ENCODE peak calls at places on chromosomes 6 and 20, in eight cellular contexts. K is CD8-positive, alpha-beta T cell; F is upper lobe of left lung; X is suprapubic skin; M is left ventricle myocardium inferior; E is breast epithelium; I is psoas muscle; C is kidney. Z is an unnamed sample. For H3K4me1 and H3K36me3, the result is how much of the 10 kb centered on the place peaks cover.

GRCh38 chr20:35908007-35908406 is 46.3 kb downstream of the SCAND1 start:
- DNase-seq in K (no peak), F (no peak), X (no peak), M (no peak), E (no peak), I (no peak), C (no peak), Z (no peak)

GRCh38 chr6:152124432-152125074 is 317.1 kb downstream of the ESR1 start:
- DNase-seq in K (no peak), F (no peak), X (no peak), M (no peak), E (no peak), I (no peak), C (no peak), Z (no peak)

GRCh38 chr6:33211136-33211535 is 2.8 kb downstream of the RING1 start:
- DNase-seq in K (no peak), F (no peak), X (peak), M (no peak), E (no peak), I (no peak), C (no peak), Z (no peak)

GRCh38 chr6:84779380-84779779 is 15.0 kb upstream of the TBX18 start:
- DNase-seq in K (no peak), F (no peak), X (no peak), M (no peak), E (no peak), I (no peak), C (no peak), Z (no peak)

GRCh38 chr6:108441141-108441540 is 119.6 kb upstream of the FOXO3 start:
- DNase-seq in K (no peak), F (no peak), X (no peak), M (no peak), E (no peak), I (no peak), C (no peak), Z (no peak)

GRCh38 chr6:113645576-113645970 is 211.6 kb upstream of the MARCKS start:
- DNase-seq in K (no peak), F (no peak), X (no peak), M (no peak), E (no peak), I (no peak), C (no peak), Z (no peak)

GRCh38 chr20:58235010-58235409 is 6.6 kb upstream of the ANKRD60 start:
- DNase-seq in K (no peak), F (no peak), X (no peak), M (no peak), E (no peak), I (no peak), C (no peak), Z (no peak)

GRCh38 chr20:23024701-23025100 is 10.4 kb upstream of the SSTR4 start:
- DNase-seq in K (no peak), F (no peak), X (no peak), M (no peak), E (no peak), I (no peak), C (no peak), Z (no peak)

GRCh38 chr6:24890471-24890870 is 45.3 kb downstream of the RIPOR2 start:
- DNase-seq in K (no peak), F (no peak), X (no peak), M (no peak), E (no peak), I (no peak), C (no peak), Z (no peak)

GRCh38 chr6:14502551-14502950 is 385.0 kb downstream of the CD83 start:
- DNase-seq in K (no peak), F (no peak), X (no peak), M (no peak), E (no peak), I (no peak), C (no peak), Z (no peak)

GRCh38 chr6:157632821-157633220 is 190.2 kb upstream of the SNX9 start:
- DNase-seq in K (no peak), F (no peak), X (no peak), M (no peak), E (no peak), I (no peak), C (no peak), Z (no peak)

GRCh38 chr20:7772376-7772775 is 167.9 kb downstream of the HAO1 start:
- DNase-seq in K (no peak), F (no peak), X (no peak), M (peak), E (no peak), I (no peak), C (no peak), Z (no peak)

GRCh38 chr20:64030371-64031134 is 5.4 kb upstream of the C20orf204 start:
- DNase-seq in K (no peak), F (no peak), X (no peak), M (no peak), E (no peak), I (no peak), C (no peak), Z (no peak)

GRCh38 chr6:105270511-105270910 is 90.7 kb upstream of the POPDC3 start:
- DNase-seq in K (no peak), F (no peak), X (no peak), M (no peak), E (no peak), I (no peak), C (no peak), Z (no peak)

GRCh38 chr6:167275436-167275835 is 15.7 kb upstream of the UNC93A start:
- DNase-seq in K (no peak), F (no peak), X (no peak), M (no peak), E (no peak), I (no peak), C (no peak), Z (no peak)

GRCh38 chr20:56463428-56463827 is 5.0 kb upstream of the RTF2 start:
- DNase-seq in K (no peak), F (no peak), X (no peak), M (no peak), E (no peak), I (no peak), C (no peak), Z (no peak)

GRCh38 chr6:166400181-166400580 is 17.4 kb upstream of the MPC1 start:
- DNase-seq in K (no peak), F (no peak), X (no peak), M (no peak), E (no peak), I (no peak), C (no peak), Z (no peak)

GRCh38 chr6:68197356-68197755 is 437.7 kb upstream of the ADGRB3 start:
- DNase-seq in K (no peak), F (no peak), X (no peak), M (no peak), E (no peak), I (no peak), C (no peak), Z (no peak)

GRCh38 chr6:74549746-74550145 is 656.1 kb downstream of the COL12A1 start:
- DNase-seq in K (no peak), F (no peak), X (no peak), M (no peak), E (no peak), I (no peak), C (no peak), Z (no peak)

GRCh38 chr20:38863024-38863851 is 57.7 kb downstream of the PPP1R16B start:
- DNase-seq in K (no peak), F (no peak), X (no peak), M (no peak), E (no peak), I (no peak), C (no peak), Z (no peak)

GRCh38 chr6:157266274-157267101 is 56.8 kb downstream of the TMEM242 start:
- DNase-seq in K (no peak), F (no peak), X (peak), M (no peak), E (no peak), I (no peak), C (no peak), Z (no peak)

GRCh38 chr6:149452062-149452939 is 32.5 kb downstream of the ZC3H12D start:
- DNase-seq in K (no peak), F (no peak), X (no peak), M (no peak), E (no peak), I (no peak), C (no peak), Z (no peak)

GRCh38 chr6:3773696-3774298 is 22.3 kb upstream of the PXDC1 start:
- DNase-seq in K (no peak), F (no peak), X (no peak), M (peak), E (no peak), I (no peak), C (no peak), Z (no peak)

GRCh38 chr20:47784256-47784598 is 1.1 kb downstream of the SULF2 start:
- DNase-seq in K (no peak), F (no peak), X (no peak), M (no peak), E (no peak), I (no peak), C (no peak), Z (no peak)

GRCh38 chr20:47784599-47785320 is 521 bp downstream of the SULF2 start:
- DNase-seq in K (no peak), F (no peak), X (no peak), M (peak), E (no peak), I (peak), C (peak), Z (no peak)

GRCh38 chr20:47786763-47787107 is 1.5 kb upstream of the SULF2 start:
- DNase-seq in K (no peak), F (no peak), X (no peak), M (no peak), E (no peak), I (no peak), C (no peak), Z (no peak)

GRCh38 chr20:47785321-47785899 is at the start of gene SULF2:
- DNase-seq in K (no peak), F (no peak), X (no peak), M (peak), E (no peak), I (peak), C (peak), Z (no peak)

GRCh38 chr20:47785900-47786762 is 850 bp upstream of the SULF2 start:
- DNase-seq in K (no peak), F (peak), X (peak), M (peak), E (no peak), I (peak), C (peak), Z (no peak)
- TF ChIP-seq CTCF in K (no peak), F (peak), X (peak), M (peak), E (peak), I (peak), C (peak), Z (peak)

GRCh38 chr6:159817951-159818739 is 18.1 kb downstream of the PNLDC1 start:
- DNase-seq in K (no peak), F (no peak), X (no peak), M (no peak), E (no peak), I (no peak), C (no peak), Z (no peak)
- H3K4me1 ChIP-seq in K (under half), F (under half), X (under half), M (under half), E (under half), I (under half), C (under half), Z (under half)

GRCh38 chr6:121653624-121654008 is 218.2 kb downstream of the GJA1 start:
- DNase-seq in K (no peak), F (no peak), X (peak), M (no peak), E (no peak), I (peak), C (peak), Z (no peak)
- H3K36me3 ChIP-seq in K (under half), F (under half), X (under half), M (under half), E (under half), I (under half), C (under half), Z (under half)

GRCh38 chr6:6547111-6547879 is 41.2 kb upstream of the LY86 start:
- DNase-seq in K (peak), F (peak), X (peak), M (peak), E (peak), I (peak), C (peak), Z (peak)
- TF ChIP-seq CTCF in K (peak), F (peak), X (peak), M (peak), E (peak), I (peak), C (peak), Z (peak)

GRCh38 chr20:13418263-13419229 is 197.5 kb downstream of the ISM1 start:
- DNase-seq in K (no peak), F (no peak), X (no peak), M (no peak), E (no peak), I (no peak), C (no peak), Z (no peak)
- H3K4me1 ChIP-seq in K (under half), F (under half), X (under half), M (under half), E (under half), I (under half), C (under half), Z (under half)

GRCh38 chr6:110340566-110340965 is 17.6 kb downstream of the METTL24 start:
- DNase-seq in K (no peak), F (no peak), X (no peak), M (no peak), E (no peak), I (no peak), C (no peak), Z (no peak)

GRCh38 chr6:110348956-110349565 is 9.1 kb downstream of the METTL24 start:
- DNase-seq in K (no peak), F (no peak), X (no peak), M (no peak), E (no peak), I (no peak), C (no peak), Z (no peak)

GRCh38 chr6:110341671-110342304 is 16.4 kb downstream of the METTL24 start:
- DNase-seq in K (no peak), F (no peak), X (no peak), M (no peak), E (no peak), I (no peak), C (no peak), Z (no peak)

GRCh38 chr6:110342759-110343158 is 15.4 kb downstream of the METTL24 start:
- DNase-seq in K (no peak), F (no peak), X (no peak), M (no peak), E (no peak), I (no peak), C (no peak), Z (no peak)

GRCh38 chr6:110345025-110345424 is 13.1 kb downstream of the METTL24 start:
- DNase-seq in K (no peak), F (no peak), X (no peak), M (no peak), E (no peak), I (no peak), C (no peak), Z (no peak)
- H3K36me3 ChIP-seq in K (under half), F (under half), X (under half), M (under half), E (under half), I (under half), C (under half), Z (under half)